ENCODE peak calls at places on chromosomes 12 and 14, in ten cellular contexts. N is A549, J is right lobe of liver, I is heart left ventricle, T is HepG2, O is gastrocnemius medialis, V is IMR-90, H is body of pancreas, A is GM12878, Z is K562. P is an unnamed sample.

GRCh38 chr14:99682809-99683618 is 1.1 kb upstream of the CYP46A1 start:
- ATAC-seq in N (peak), J (peak), I (peak), T (peak), O (peak), V (peak), H (peak), A (peak), Z (peak), P (peak)

GRCh38 chr12:49944718-49945117 is 5.8 kb upstream of the AQP2 start:
- ATAC-seq in N (no peak), J (no peak), I (no peak), T (no peak), O (no peak), V (no peak), H (no peak), A (no peak), Z (no peak), P (no peak)

GRCh38 chr12:78916845-78917480 is 52.4 kb downstream of the SYT1 start:
- ATAC-seq in N (no peak), J (no peak), I (no peak), T (no peak), O (no peak), V (peak), H (no peak), A (no peak), Z (no peak), P (no peak)

GRCh38 chr14:61132336-61132735 is 148.8 kb downstream of the TMEM30B start:
- ATAC-seq in N (no peak), J (no peak), I (no peak), T (no peak), O (no peak), V (peak), H (no peak), A (no peak), Z (no peak), P (no peak)

GRCh38 chr12:52018448-52019122 is 11.8 kb downstream of the TAMALIN start:
- ATAC-seq in N (no peak), J (no peak), I (no peak), T (peak), O (no peak), V (no peak), H (peak), A (no peak), Z (no peak), P (no peak)

GRCh38 chr14:98912655-98913054 is 359.3 kb downstream of the BCL11B start:
- ATAC-seq in N (no peak), J (no peak), I (no peak), T (no peak), O (no peak), V (no peak), H (no peak), A (no peak), Z (no peak), P (no peak)

GRCh38 chr12:108561852-108562347 is 496 bp upstream of the ISCU start:
- ATAC-seq in N (peak), J (no peak), I (no peak), T (no peak), O (peak), V (no peak), H (peak), A (no peak), Z (peak), P (no peak)

GRCh38 chr14:20998139-20998538 is 954 bp upstream of the SLC39A2 start:
- ATAC-seq in N (no peak), J (no peak), I (no peak), T (no peak), O (no peak), V (no peak), H (no peak), A (no peak), Z (no peak), P (no peak)

GRCh38 chr12:71754461-71755145 is at the start of gene RAB21:
- ATAC-seq in N (peak), J (peak), I (peak), T (peak), O (peak), V (peak), H (peak), A (peak), Z (peak), P (peak)
- TF ChIP-seq CTCF in N (no peak), J (peak), I (peak), T (peak), O (peak), V (peak), H (peak), A (peak), Z (peak), P (peak)

DNA sequence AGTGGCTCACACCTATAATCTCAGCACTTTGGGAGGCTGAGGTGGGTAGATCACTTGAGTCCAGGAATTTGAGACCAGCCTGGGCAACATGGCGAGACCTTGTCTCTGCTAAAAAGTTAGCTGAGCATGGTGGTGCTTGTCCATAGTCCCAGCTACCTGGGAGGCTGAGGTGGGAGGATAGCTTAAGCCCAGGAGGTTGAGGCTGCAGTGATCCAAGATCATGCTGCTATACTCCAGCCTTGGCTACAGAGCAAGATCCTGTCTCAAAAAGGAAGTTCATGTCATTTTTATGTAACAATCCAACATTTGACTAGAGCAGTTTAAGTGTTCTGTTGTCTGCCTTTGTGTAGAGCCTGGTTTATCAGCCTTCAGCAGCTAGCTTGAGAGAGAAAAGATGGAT is 6.2 kb downstream of the OXA1L start:
- ATAC-seq in N (no peak), J (no peak), I (no peak), T (no peak), O (no peak), V (no peak), H (no peak), A (no peak), Z (peak), P (no peak)
- TF ChIP-seq POLR2A in N (no peak), J (no peak), I (no peak), T (no peak), O (no peak), V (no peak), H (no peak), A (no peak), Z (no peak), P (no peak)

DNA sequence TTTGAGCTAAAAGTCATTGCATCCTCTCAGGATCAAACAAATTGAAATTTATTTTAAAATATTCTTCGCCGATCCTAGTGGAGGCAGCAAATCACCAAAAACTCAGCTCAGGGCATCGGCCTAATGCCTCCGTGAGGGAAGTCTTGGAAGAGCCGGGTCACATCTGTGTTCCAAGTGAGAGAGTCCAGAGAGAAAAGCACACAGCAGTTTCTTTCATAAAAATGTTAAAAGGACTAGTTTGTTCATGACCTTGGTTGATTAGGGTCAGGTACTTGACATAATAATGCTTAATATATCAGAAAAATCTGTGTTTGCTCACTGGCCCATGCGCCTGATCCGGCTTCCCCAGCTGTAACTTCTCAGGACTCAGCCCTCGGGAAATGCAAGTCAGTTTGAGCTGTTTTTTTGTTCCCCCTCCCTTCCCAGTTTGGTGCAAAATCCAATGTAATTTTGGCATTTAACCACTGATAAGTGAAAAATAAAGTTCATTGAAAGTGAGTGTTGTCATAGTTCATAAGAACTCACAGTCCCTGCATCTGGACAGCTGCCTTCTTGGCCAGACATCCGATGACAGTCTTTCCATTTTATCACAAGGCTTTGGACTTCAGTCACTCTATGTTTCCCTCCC is 161.7 kb downstream of the CAND1 start:
- ATAC-seq in N (no peak), J (peak), I (peak), T (no peak), O (peak), V (no peak), H (peak), A (no peak), Z (no peak), P (peak)
- TF ChIP-seq CTCF in N (no peak), J (peak), I (peak), T (no peak), O (peak), V (no peak), H (peak), A (no peak), Z (no peak), P (peak)

GRCh38 chr14:72928872-72929271 is 2.6 kb downstream of the DCAF4 start:
- ATAC-seq in N (no peak), J (no peak), I (no peak), T (no peak), O (no peak), V (no peak), H (no peak), A (no peak), Z (no peak), P (no peak)
- TF ChIP-seq POLR2A in N (no peak), J (no peak), I (no peak), T (no peak), O (no peak), V (no peak), H (no peak), A (no peak), Z (no peak), P (no peak)

GRCh38 chr14:67734675-67735074 is 33.0 kb downstream of the RDH12 start:
- ATAC-seq in N (no peak), J (no peak), I (peak), T (no peak), O (no peak), V (peak), H (no peak), A (no peak), Z (peak), P (no peak)
- TF ChIP-seq CTCF in N (peak), J (no peak), I (no peak), T (no peak), O (no peak), V (peak), H (no peak), A (no peak), Z (no peak), P (no peak)

DNA sequence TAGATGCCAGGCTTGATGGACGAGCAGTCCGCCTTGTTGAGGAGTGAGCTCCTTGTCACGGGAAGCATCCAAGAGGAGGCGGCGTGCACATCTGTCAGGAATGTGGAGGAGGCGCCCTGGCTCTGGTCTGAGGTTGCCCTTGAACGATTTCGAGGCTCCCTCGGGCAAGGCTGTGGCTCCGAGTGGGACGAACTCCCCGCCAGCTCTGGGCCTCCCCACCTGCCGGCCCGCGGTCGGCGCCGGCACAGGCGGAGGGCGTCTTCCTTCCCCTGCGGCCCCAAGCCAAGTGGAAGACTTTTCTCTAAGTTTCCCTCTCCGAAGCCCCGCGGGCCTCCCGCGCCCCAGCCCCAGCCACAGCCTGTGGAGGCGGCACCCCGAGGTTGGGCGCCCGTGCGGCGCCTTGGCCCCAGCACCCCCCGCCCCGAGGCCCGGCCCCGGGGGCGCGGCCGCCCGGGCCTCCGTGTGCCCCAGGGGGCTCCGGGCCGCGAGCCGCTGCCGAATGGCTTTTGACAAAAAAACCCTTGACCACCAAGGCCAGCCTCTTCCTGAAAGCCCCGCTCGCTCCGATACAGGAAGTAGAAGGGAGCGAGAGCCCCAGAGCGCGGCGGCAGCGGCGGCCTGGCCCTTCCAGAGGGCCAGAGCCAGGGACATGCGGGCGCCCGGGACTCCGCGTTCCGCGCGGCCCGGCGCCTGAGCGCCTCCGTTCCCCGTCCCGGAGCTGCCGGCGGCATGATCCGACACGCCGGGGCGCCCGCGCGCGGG is at the start of gene RIN3:
- ATAC-seq in N (peak), J (peak), I (peak), T (peak), O (peak), V (peak), H (peak), A (peak), Z (no peak), P (peak)
- TF ChIP-seq POLR2A in N (peak), J (peak), I (peak), T (peak), O (no peak), V (peak), H (peak), A (peak), Z (no peak), P (peak)

DNA sequence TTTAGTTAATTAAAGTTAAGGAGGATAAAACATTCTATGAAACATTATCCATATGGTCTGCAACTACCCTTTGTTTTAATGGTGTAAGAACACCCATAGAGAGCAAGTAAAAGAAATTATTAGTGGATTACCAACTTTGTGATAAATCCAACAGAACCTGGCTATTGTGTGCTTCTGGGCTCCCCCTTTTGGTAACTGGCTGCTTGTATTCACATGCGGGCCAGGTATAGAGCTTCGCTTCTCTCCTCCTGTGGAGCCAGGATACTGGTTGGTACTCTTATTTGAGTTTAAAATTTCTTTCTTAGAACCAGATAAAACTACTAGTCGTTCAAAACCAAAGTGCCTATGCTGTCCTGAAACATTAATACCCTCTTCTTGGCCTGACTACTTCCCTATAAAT is 81.0 kb downstream of the PTPRR start:
- ATAC-seq in N (no peak), J (no peak), I (no peak), T (no peak), O (no peak), V (no peak), H (no peak), A (no peak), Z (peak), P (no peak)
- TF ChIP-seq CTCF in N (no peak), J (peak), I (no peak), T (no peak), O (no peak), V (no peak), H (no peak), A (no peak), Z (no peak), P (no peak)